ENCODE peak calls at places on chromosomes 1 and 21, in eight cellular contexts. One of them, this sample, is unnamed.

GRCh38 chr1:45968941-45969666 is 163.3 kb downstream of the PIK3R3 start:
- DNase-seq in astrocyte of the spinal cord: no peak
- DNase-seq in WERI-Rb-1: no peak
- DNase-seq in right lobe of liver: no peak
- DNase-seq in fibroblast of mammary gland: no peak
- DNase-seq in epithelial cell of esophagus: no peak
- DNase-seq in H1: no peak
- DNase-seq in stomach: no peak
- DNase-seq in this sample: no peak

GRCh38 chr1:6075747-6076146 is 30.1 kb downstream of the KCNAB2 start:
- DNase-seq in stomach: no peak
- DNase-seq in epithelial cell of esophagus: peak
- DNase-seq in H1: no peak
- DNase-seq in WERI-Rb-1: no peak
- DNase-seq in astrocyte of the spinal cord: no peak
- DNase-seq in fibroblast of mammary gland: peak
- DNase-seq in right lobe of liver: no peak
- DNase-seq in this sample: no peak

GRCh38 chr1:236802264-236802663 is 7.2 kb downstream of the MTR start:
- DNase-seq in right lobe of liver: no peak
- DNase-seq in stomach: no peak
- DNase-seq in WERI-Rb-1: no peak
- DNase-seq in epithelial cell of esophagus: no peak
- DNase-seq in fibroblast of mammary gland: no peak
- DNase-seq in H1: no peak
- DNase-seq in astrocyte of the spinal cord: no peak
- DNase-seq in this sample: no peak

GRCh38 chr21:32978346-32979270 is 47.1 kb upstream of the OLIG2 start:
- DNase-seq in astrocyte of the spinal cord: no peak
- DNase-seq in H1: no peak
- DNase-seq in WERI-Rb-1: no peak
- DNase-seq in epithelial cell of esophagus: no peak
- DNase-seq in fibroblast of mammary gland: no peak
- DNase-seq in right lobe of liver: no peak
- DNase-seq in stomach: no peak
- DNase-seq in this sample: no peak

GRCh38 chr1:86061660-86062059 is 94.9 kb downstream of the COL24A1 start:
- DNase-seq in right lobe of liver: no peak
- DNase-seq in stomach: no peak
- DNase-seq in astrocyte of the spinal cord: no peak
- DNase-seq in WERI-Rb-1: no peak
- DNase-seq in epithelial cell of esophagus: no peak
- DNase-seq in H1: no peak
- DNase-seq in fibroblast of mammary gland: peak
- DNase-seq in this sample: no peak

GRCh38 chr1:53091841-53092645 is 30.0 kb downstream of the PODN start:
- DNase-seq in astrocyte of the spinal cord: no peak
- DNase-seq in H1: no peak
- DNase-seq in epithelial cell of esophagus: no peak
- DNase-seq in right lobe of liver: peak
- DNase-seq in fibroblast of mammary gland: no peak
- DNase-seq in WERI-Rb-1: no peak
- DNase-seq in stomach: peak
- DNase-seq in this sample: peak

GRCh38 chr1:233295775-233296322 is 324 bp upstream of the PCNX2 start:
- DNase-seq in stomach: no peak
- DNase-seq in fibroblast of mammary gland: peak
- DNase-seq in astrocyte of the spinal cord: peak
- DNase-seq in H1: no peak
- DNase-seq in right lobe of liver: no peak
- DNase-seq in epithelial cell of esophagus: no peak
- DNase-seq in WERI-Rb-1: peak
- DNase-seq in this sample: no peak

GRCh38 chr1:51750218-51750617 is 128.3 kb downstream of the NRDC start:
- DNase-seq in WERI-Rb-1: no peak
- DNase-seq in fibroblast of mammary gland: peak
- DNase-seq in astrocyte of the spinal cord: peak
- DNase-seq in H1: no peak
- DNase-seq in epithelial cell of esophagus: no peak
- DNase-seq in stomach: no peak
- DNase-seq in right lobe of liver: no peak
- DNase-seq in this sample: no peak

GRCh38 chr21:42234026-42234425 is 15.1 kb downstream of the ABCG1 start:
- DNase-seq in right lobe of liver: no peak
- DNase-seq in stomach: no peak
- DNase-seq in H1: no peak
- DNase-seq in WERI-Rb-1: no peak
- DNase-seq in epithelial cell of esophagus: no peak
- DNase-seq in fibroblast of mammary gland: no peak
- DNase-seq in astrocyte of the spinal cord: no peak
- DNase-seq in this sample: no peak

GRCh38 chr1:117045644-117046043 is 14.5 kb upstream of the TTF2 start:
- DNase-seq in right lobe of liver: no peak
- DNase-seq in epithelial cell of esophagus: no peak
- DNase-seq in H1: no peak
- DNase-seq in fibroblast of mammary gland: no peak
- DNase-seq in WERI-Rb-1: peak
- DNase-seq in stomach: no peak
- DNase-seq in astrocyte of the spinal cord: peak
- DNase-seq in this sample: no peak

GRCh38 chr1:17141441-17142197 is 22.4 kb upstream of the PADI2 start:
- DNase-seq in right lobe of liver: no peak
- DNase-seq in epithelial cell of esophagus: no peak
- DNase-seq in WERI-Rb-1: no peak
- DNase-seq in H1: no peak
- DNase-seq in stomach: no peak
- DNase-seq in astrocyte of the spinal cord: no peak
- DNase-seq in fibroblast of mammary gland: no peak
- DNase-seq in this sample: no peak

GRCh38 chr1:101221945-101222429 is 14.8 kb upstream of the S1PR1 start:
- DNase-seq in astrocyte of the spinal cord: no peak
- DNase-seq in H1: no peak
- DNase-seq in fibroblast of mammary gland: no peak
- DNase-seq in epithelial cell of esophagus: no peak
- DNase-seq in right lobe of liver: no peak
- DNase-seq in WERI-Rb-1: no peak
- DNase-seq in stomach: no peak
- DNase-seq in this sample: no peak

DNA sequence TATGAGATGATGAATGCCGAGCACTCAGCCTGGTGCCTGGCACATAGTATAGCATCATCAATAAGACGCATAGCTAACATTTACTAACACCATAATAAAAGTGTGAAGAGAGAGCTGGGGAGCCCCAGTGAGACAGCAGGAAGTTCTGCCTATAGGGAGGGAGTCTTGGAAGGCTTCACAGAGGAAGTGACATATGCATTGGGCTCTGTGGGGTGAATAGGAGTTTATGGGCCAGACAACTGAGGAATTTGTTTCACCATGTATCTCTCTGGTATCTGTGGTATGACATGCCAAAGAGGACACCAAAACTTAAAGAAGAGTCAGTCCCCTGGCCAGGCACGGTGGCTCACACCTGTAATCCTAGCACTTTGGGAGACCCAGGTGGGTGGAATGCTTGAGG is 118.3 kb upstream of the TMEM51 start:
- DNase-seq in right lobe of liver: no peak
- DNase-seq in astrocyte of the spinal cord: no peak
- DNase-seq in H1: no peak
- DNase-seq in epithelial cell of esophagus: no peak
- DNase-seq in stomach: no peak
- DNase-seq in fibroblast of mammary gland: no peak
- DNase-seq in WERI-Rb-1: no peak
- DNase-seq in this sample: no peak
- TF ChIP-seq CTCF in right lobe of liver: no peak
- TF ChIP-seq CTCF in astrocyte of the spinal cord: no peak
- TF ChIP-seq CTCF in H1: no peak
- TF ChIP-seq CTCF in epithelial cell of esophagus: no peak
- TF ChIP-seq CTCF in stomach: no peak
- TF ChIP-seq CTCF in fibroblast of mammary gland: no peak
- TF ChIP-seq CTCF in WERI-Rb-1: no peak
- TF ChIP-seq CTCF in this sample: no peak

GRCh38 chr1:89721351-89721750 is 88.4 kb downstream of the LRRC8C start:
- DNase-seq in WERI-Rb-1: no peak
- DNase-seq in astrocyte of the spinal cord: peak
- DNase-seq in stomach: no peak
- DNase-seq in fibroblast of mammary gland: peak
- DNase-seq in right lobe of liver: no peak
- DNase-seq in H1: no peak
- DNase-seq in epithelial cell of esophagus: peak
- DNase-seq in this sample: no peak
- H3K4me3 ChIP-seq in WERI-Rb-1: no peak
- H3K4me3 ChIP-seq in astrocyte of the spinal cord: no peak
- H3K4me3 ChIP-seq in stomach: no peak
- H3K4me3 ChIP-seq in fibroblast of mammary gland: no peak
- H3K4me3 ChIP-seq in right lobe of liver: no peak
- H3K4me3 ChIP-seq in H1: no peak
- H3K4me3 ChIP-seq in epithelial cell of esophagus: no peak
- H3K4me3 ChIP-seq in this sample: no peak

GRCh38 chr1:36981771-36982622 is 52.3 kb downstream of the GRIK3 start:
- DNase-seq in right lobe of liver: no peak
- DNase-seq in fibroblast of mammary gland: no peak
- DNase-seq in WERI-Rb-1: peak
- DNase-seq in H1: no peak
- DNase-seq in epithelial cell of esophagus: no peak
- DNase-seq in stomach: no peak
- DNase-seq in astrocyte of the spinal cord: no peak
- DNase-seq in this sample: no peak
- TF ChIP-seq CTCF in right lobe of liver: no peak
- TF ChIP-seq CTCF in fibroblast of mammary gland: no peak
- TF ChIP-seq CTCF in WERI-Rb-1: no peak
- TF ChIP-seq CTCF in H1: peak
- TF ChIP-seq CTCF in epithelial cell of esophagus: no peak
- TF ChIP-seq CTCF in stomach: no peak
- TF ChIP-seq CTCF in astrocyte of the spinal cord: no peak
- TF ChIP-seq CTCF in this sample: no peak

GRCh38 chr1:27343639-27344025 is 1.8 kb downstream of the SYTL1 start:
- DNase-seq in right lobe of liver: no peak
- DNase-seq in WERI-Rb-1: no peak
- DNase-seq in H1: no peak
- DNase-seq in epithelial cell of esophagus: no peak
- DNase-seq in fibroblast of mammary gland: no peak
- DNase-seq in stomach: no peak
- DNase-seq in astrocyte of the spinal cord: no peak
- DNase-seq in this sample: no peak
- H3K4me3 ChIP-seq in right lobe of liver: no peak
- H3K4me3 ChIP-seq in WERI-Rb-1: no peak
- H3K4me3 ChIP-seq in H1: no peak
- H3K4me3 ChIP-seq in epithelial cell of esophagus: peak
- H3K4me3 ChIP-seq in fibroblast of mammary gland: no peak
- H3K4me3 ChIP-seq in stomach: peak
- H3K4me3 ChIP-seq in astrocyte of the spinal cord: no peak
- H3K4me3 ChIP-seq in this sample: peak

DNA sequence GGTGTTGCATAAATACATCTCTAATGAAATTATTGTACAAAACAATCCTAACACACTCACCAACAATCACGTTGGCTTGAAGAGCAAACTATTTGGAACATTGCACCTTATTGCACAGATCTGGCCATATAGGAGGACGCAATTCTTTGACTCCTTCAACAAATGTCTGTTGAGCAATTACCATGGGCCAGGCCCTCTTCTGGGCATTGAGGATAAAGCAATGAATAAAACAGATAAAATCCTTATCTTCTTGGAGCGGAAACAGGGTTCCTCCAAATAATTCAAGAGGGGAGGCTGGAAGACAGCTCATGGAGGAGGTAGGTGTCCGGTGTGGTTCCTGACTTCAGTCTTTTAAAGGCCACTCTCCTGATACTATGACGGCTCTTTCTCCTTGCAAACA is 43.3 kb downstream of the PAX7 start:
- DNase-seq in epithelial cell of esophagus: peak
- DNase-seq in right lobe of liver: no peak
- DNase-seq in WERI-Rb-1: no peak
- DNase-seq in stomach: no peak
- DNase-seq in H1: no peak
- DNase-seq in astrocyte of the spinal cord: no peak
- DNase-seq in fibroblast of mammary gland: no peak
- DNase-seq in this sample: no peak
- TF ChIP-seq CTCF in epithelial cell of esophagus: peak
- TF ChIP-seq CTCF in right lobe of liver: no peak
- TF ChIP-seq CTCF in WERI-Rb-1: peak
- TF ChIP-seq CTCF in stomach: no peak
- TF ChIP-seq CTCF in H1: peak
- TF ChIP-seq CTCF in astrocyte of the spinal cord: peak
- TF ChIP-seq CTCF in fibroblast of mammary gland: no peak
- TF ChIP-seq CTCF in this sample: no peak

GRCh38 chr1:171868217-171868616 is 26.9 kb downstream of the DNM3 start:
- DNase-seq in stomach: no peak
- DNase-seq in astrocyte of the spinal cord: peak
- DNase-seq in epithelial cell of esophagus: no peak
- DNase-seq in fibroblast of mammary gland: no peak
- DNase-seq in H1: no peak
- DNase-seq in right lobe of liver: no peak
- DNase-seq in WERI-Rb-1: no peak
- DNase-seq in this sample: no peak
- H3K4me3 ChIP-seq in stomach: no peak
- H3K4me3 ChIP-seq in astrocyte of the spinal cord: no peak
- H3K4me3 ChIP-seq in epithelial cell of esophagus: no peak
- H3K4me3 ChIP-seq in fibroblast of mammary gland: no peak
- H3K4me3 ChIP-seq in H1: no peak
- H3K4me3 ChIP-seq in right lobe of liver: no peak
- H3K4me3 ChIP-seq in WERI-Rb-1: no peak
- H3K4me3 ChIP-seq in this sample: no peak

DNA sequence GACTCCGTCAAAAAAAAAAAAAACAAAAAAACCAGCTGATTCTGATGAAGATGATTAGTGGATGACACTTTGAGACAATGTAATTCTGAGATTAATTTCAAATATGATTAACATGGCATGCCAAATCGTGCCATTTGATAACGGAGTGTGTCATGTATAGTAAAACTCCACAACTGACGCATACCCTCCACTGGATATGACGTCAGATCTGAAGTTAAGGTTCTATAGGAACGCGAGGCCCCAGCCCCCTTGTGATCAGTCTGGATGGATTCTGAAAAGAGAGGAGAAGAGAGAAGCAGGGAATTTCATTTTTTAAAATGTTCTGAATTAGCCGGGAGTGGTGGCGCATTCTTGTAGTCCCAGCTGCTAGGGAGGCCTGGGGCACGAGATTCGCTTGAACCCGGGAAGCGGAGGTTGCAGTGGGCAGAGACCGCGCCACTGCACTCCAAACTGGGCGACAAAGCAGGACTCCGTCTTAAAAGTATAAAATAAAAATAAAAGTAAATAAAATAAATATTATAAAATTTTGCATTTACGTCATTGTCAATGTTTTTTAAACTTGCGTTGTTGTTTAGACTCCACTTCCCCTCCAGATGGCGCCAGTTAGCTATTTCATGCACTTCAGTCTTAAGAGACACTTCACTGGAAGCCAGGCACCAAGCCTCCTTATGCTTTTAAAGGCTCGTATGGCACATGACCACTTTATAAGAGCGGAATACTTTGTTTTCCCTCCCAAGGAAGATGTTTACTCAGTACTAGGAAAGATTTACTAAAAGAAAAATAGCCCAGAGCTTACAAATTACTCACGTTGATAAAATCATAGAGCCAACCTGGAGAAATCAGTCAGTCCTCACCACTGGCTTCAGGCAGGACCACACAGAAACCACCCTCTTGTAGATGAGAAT is 65.5 kb downstream of the UBE2U start:
- DNase-seq in WERI-Rb-1: peak
- DNase-seq in fibroblast of mammary gland: peak
- DNase-seq in astrocyte of the spinal cord: peak
- DNase-seq in epithelial cell of esophagus: peak
- DNase-seq in stomach: peak
- DNase-seq in right lobe of liver: no peak
- DNase-seq in H1: no peak
- DNase-seq in this sample: peak
- TF ChIP-seq CTCF in WERI-Rb-1: peak
- TF ChIP-seq CTCF in fibroblast of mammary gland: peak
- TF ChIP-seq CTCF in astrocyte of the spinal cord: peak
- TF ChIP-seq CTCF in epithelial cell of esophagus: peak
- TF ChIP-seq CTCF in stomach: peak
- TF ChIP-seq CTCF in right lobe of liver: peak
- TF ChIP-seq CTCF in H1: peak
- TF ChIP-seq CTCF in this sample: peak

GRCh38 chr1:40058453-40059291 is 18.1 kb downstream of the CAP1 start:
- DNase-seq in stomach: no peak
- DNase-seq in H1: no peak
- DNase-seq in right lobe of liver: no peak
- DNase-seq in epithelial cell of esophagus: no peak
- DNase-seq in fibroblast of mammary gland: no peak
- DNase-seq in astrocyte of the spinal cord: no peak
- DNase-seq in WERI-Rb-1: no peak
- DNase-seq in this sample: no peak
- H3K4me3 ChIP-seq in stomach: no peak
- H3K4me3 ChIP-seq in H1: peak
- H3K4me3 ChIP-seq in right lobe of liver: no peak
- H3K4me3 ChIP-seq in epithelial cell of esophagus: no peak
- H3K4me3 ChIP-seq in fibroblast of mammary gland: no peak
- H3K4me3 ChIP-seq in astrocyte of the spinal cord: no peak
- H3K4me3 ChIP-seq in WERI-Rb-1: no peak
- H3K4me3 ChIP-seq in this sample: no peak

This sample was measured in prostate gland.